ENCODE peak calls at places on chromosomes 5 and 9, in nine cellular contexts. W is HepG2, H is A549, O is tibial nerve, V is SK-N-SH, Z is stomach, S is esophagus muscularis mucosa, L is ovary, G is suprapubic skin. T is an unnamed sample.

GRCh38 chr9:133944746-133945135 is 47.4 kb downstream of the VAV2 start:
- DNase-seq in W (no peak), H (no peak), O (no peak), V (no peak), Z (no peak), S (no peak), L (no peak), G (no peak), T (no peak)

GRCh38 chr5:148922606-148923005 is 96.2 kb downstream of the ADRB2 start:
- DNase-seq in W (no peak), H (no peak), O (no peak), V (no peak), Z (no peak), S (no peak), L (no peak), G (no peak), T (no peak)

GRCh38 chr5:78651468-78651867 is 2.9 kb upstream of the LHFPL2 start:
- DNase-seq in W (no peak), H (no peak), O (no peak), V (no peak), Z (no peak), S (no peak), L (no peak), G (no peak), T (no peak)

GRCh38 chr5:158212237-158212636 is 353.3 kb upstream of the CLINT1 start:
- DNase-seq in W (no peak), H (no peak), O (no peak), V (no peak), Z (no peak), S (peak; percentile 17), L (no peak), G (no peak), T (no peak)

GRCh38 chr9:136658849-136659535 is 3.7 kb upstream of the EGFL7 start:
- DNase-seq in W (no peak), H (no peak), O (no peak), V (no peak), Z (no peak), S (no peak), L (no peak), G (no peak), T (no peak)

GRCh38 chr5:56269216-56269927 is 36.2 kb upstream of the ANKRD55 start:
- DNase-seq in W (peak; percentile 65), H (peak; percentile 63), O (no peak), V (peak; percentile 49), Z (no peak), S (no peak), L (peak; percentile 61), G (no peak), T (no peak)

GRCh38 chr9:86580688-86581087 is 226.5 kb upstream of the TUT7 start:
- DNase-seq in W (no peak), H (no peak), O (no peak), V (no peak), Z (no peak), S (no peak), L (no peak), G (no peak), T (peak; percentile 73)

GRCh38 chr5:95620870-95621838 is 1.3 kb downstream of the GPR150 start:
- DNase-seq in W (no peak), H (peak; percentile 7), O (no peak), V (peak; percentile 80), Z (peak; percentile 49), S (no peak), L (no peak), G (no peak), T (no peak)

GRCh38 chr9:77374266-77374665 is 196.9 kb downstream of the VPS13A start:
- DNase-seq in W (no peak), H (no peak), O (no peak), V (no peak), Z (no peak), S (no peak), L (no peak), G (no peak), T (no peak)

GRCh38 chr5:110536120-110537115 is 190.1 kb downstream of the TMEM232 start:
- DNase-seq in W (no peak), H (no peak), O (no peak), V (no peak), Z (no peak), S (no peak), L (no peak), G (no peak), T (no peak)

GRCh38 chr9:20698799-20699198 is 14.7 kb downstream of the FOCAD start:
- DNase-seq in W (no peak), H (no peak), O (no peak), V (no peak), Z (no peak), S (no peak), L (no peak), G (no peak), T (no peak)

GRCh38 chr5:78908173-78908901 is 76.8 kb downstream of the ARSB start:
- DNase-seq in W (no peak), H (no peak), O (peak; percentile 36), V (peak; percentile 69), Z (peak; percentile 65), S (no peak), L (no peak), G (no peak), T (no peak)

GRCh38 chr9:135244751-135245221 is 157.3 kb downstream of the OLFM1 start:
- DNase-seq in W (no peak), H (no peak), O (no peak), V (no peak), Z (peak; percentile 84), S (no peak), L (no peak), G (no peak), T (peak; percentile 58)
- TF ChIP-seq EP300 in W (no peak), H (no peak), O (no peak), V (no peak), Z (no peak), S (no peak), L (no peak), G (no peak), T (no peak)

GRCh38 chr5:142435410-142436115 is 110.7 kb upstream of the SPRY4 start:
- DNase-seq in W (no peak), H (no peak), O (no peak), V (no peak), Z (no peak), S (no peak), L (no peak), G (no peak), T (no peak)

GRCh38 chr5:142434322-142434612 is 109.4 kb upstream of the SPRY4 start:
- DNase-seq in W (no peak), H (no peak), O (no peak), V (no peak), Z (no peak), S (no peak), L (no peak), G (no peak), T (no peak)

GRCh38 chr5:142433526-142434321 is 108.9 kb upstream of the SPRY4 start:
- DNase-seq in W (peak; percentile 46), H (no peak), O (no peak), V (no peak), Z (no peak), S (no peak), L (no peak), G (no peak), T (no peak)

GRCh38 chr5:142432369-142432863 is 107.6 kb upstream of the SPRY4 start:
- DNase-seq in W (no peak), H (no peak), O (no peak), V (no peak), Z (peak; percentile 86), S (no peak), L (no peak), G (no peak), T (no peak)

DNA sequence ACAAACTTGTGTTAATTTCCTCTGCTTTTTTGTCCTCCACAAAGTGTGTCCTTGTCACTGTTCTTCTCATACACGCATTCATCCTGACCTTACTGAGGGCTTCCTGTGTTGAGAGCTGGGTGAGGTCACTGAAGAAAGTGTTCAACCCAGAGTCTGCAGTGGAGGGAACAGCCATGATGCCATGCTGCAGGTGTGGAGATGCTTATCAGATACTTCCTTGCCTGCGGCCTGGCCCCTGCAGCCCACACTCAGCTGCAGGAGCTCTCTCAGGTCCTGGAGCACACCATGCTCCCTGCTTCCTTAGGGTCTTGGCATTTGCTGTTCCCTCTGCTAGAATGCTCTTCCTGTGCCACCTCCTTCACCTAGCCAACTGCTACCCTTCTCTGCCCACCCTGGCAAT is 108.1 kb upstream of the SPRY4 start:
- DNase-seq in W (no peak), H (no peak), O (no peak), V (no peak), Z (no peak), S (no peak), L (no peak), G (no peak), T (no peak)
- TF ChIP-seq EP300 in W (no peak), H (no peak), O (no peak), V (no peak), Z (no peak), S (no peak), L (no peak), G (no peak), T (no peak)

DNA sequence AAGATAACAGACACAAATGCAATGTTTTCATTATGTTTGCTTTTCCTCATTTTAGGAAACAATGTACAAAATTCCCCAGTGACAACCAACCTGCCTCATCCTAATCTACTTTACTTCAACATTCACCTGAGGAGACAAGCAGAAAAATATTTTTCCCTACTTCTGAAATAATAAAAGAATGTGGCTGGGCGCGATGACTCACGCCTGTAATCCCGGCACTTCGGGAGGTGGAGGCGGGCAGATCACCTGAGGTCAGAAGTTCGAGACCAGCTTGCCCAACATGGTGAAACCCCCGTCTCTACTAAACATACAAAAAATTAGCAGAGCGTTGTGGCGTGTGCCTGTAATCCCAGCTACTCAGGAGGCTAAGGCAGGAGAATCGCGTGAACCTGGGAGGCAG is 36.9 kb downstream of the MYO10 start:
- DNase-seq in W (no peak), H (peak; percentile 53), O (no peak), V (no peak), Z (no peak), S (no peak), L (no peak), G (no peak), T (no peak)
- TF ChIP-seq EP300 in W (no peak), H (no peak), O (no peak), V (no peak), Z (no peak), S (no peak), L (no peak), G (no peak), T (no peak)

GRCh38 chr5:74289238-74289637 is 351.3 kb downstream of the ENC1 start:
- DNase-seq in W (no peak), H (no peak), O (no peak), V (no peak), Z (no peak), S (peak; percentile 17), L (no peak), G (no peak), T (no peak)

GRCh38 chr5:74288448-74289109 is 351.9 kb downstream of the ENC1 start:
- DNase-seq in W (no peak), H (no peak), O (no peak), V (no peak), Z (no peak), S (peak; percentile 64), L (peak; percentile 45), G (no peak), T (peak; percentile 82)

GRCh38 chr5:74286734-74287705 is 353.5 kb downstream of the ENC1 start:
- DNase-seq in W (no peak), H (no peak), O (no peak), V (peak; percentile 8), Z (no peak), S (peak; percentile 47), L (no peak), G (no peak), T (no peak)

GRCh38 chr5:74288038-74288437 is 352.5 kb downstream of the ENC1 start:
- DNase-seq in W (no peak), H (no peak), O (no peak), V (no peak), Z (no peak), S (no peak), L (no peak), G (peak; percentile 64), T (no peak)

GRCh38 chr5:74285876-74286275 is 354.7 kb downstream of the ENC1 start:
- DNase-seq in W (no peak), H (no peak), O (no peak), V (no peak), Z (no peak), S (peak; percentile 72), L (no peak), G (no peak), T (no peak)
- TF ChIP-seq EP300 in W (no peak), H (no peak), O (no peak), V (no peak), Z (no peak), S (no peak), L (no peak), G (no peak), T (no peak)